ENCODE peak calls at places on chromosomes 11 and 22, in six cellular contexts. S is stimulated activated CD8-positive, alpha-beta memory T cell treated with anti-CD3 and anti-CD28 coated beads, Interleukin-2, amount 100 ng/mL, for 48 hours; M is activated T-helper 9 cell treated with anti-CD3 and anti-CD28 coated beads, Interleukin-2, amount 50 U/mL, for 16 hours; E is colonic mucosa; G is NCI-H345; W is germinal center. A is an unnamed sample.

GRCh38 chr22:38016182-38017078 is 32.1 kb upstream of the SOX10 start:
- DNase-seq in G (no peak), E (peak), W (no peak), M (no peak), S (no peak), A (no peak)

GRCh38 chr11:64516226-64516625 is 74.8 kb upstream of the SLC22A12 start:
- DNase-seq in E (peak), G (no peak), S (no peak), M (no peak), W (no peak), A (no peak)

GRCh38 chr22:41491379-41492100 is 22.6 kb downstream of the ACO2 start:
- DNase-seq in S (no peak), G (no peak), M (no peak), E (no peak), W (no peak), A (peak)

GRCh38 chr11:69337211-69337721 is 43.3 kb downstream of the MYEOV start:
- DNase-seq in W (peak), G (peak), M (peak), S (peak), E (peak), A (no peak)

GRCh38 chr11:84247129-84247528 is 961.0 kb upstream of the CCDC90B start:
- DNase-seq in E (no peak), W (no peak), G (no peak), M (no peak), S (no peak), A (no peak)

GRCh38 chr11:61065955-61066638 is 36.2 kb upstream of the CD5 start:
- DNase-seq in W (no peak), M (no peak), G (no peak), S (peak), E (no peak), A (no peak)

GRCh38 chr22:39003165-39003638 is 10.9 kb upstream of the APOBEC3C start:
- DNase-seq in S (peak), E (peak), M (peak), W (peak), G (no peak), A (peak)

GRCh38 chr11:45654741-45655283 is 10.6 kb downstream of the CHST1 start:
- DNase-seq in S (no peak), E (no peak), G (no peak), W (no peak), M (no peak), A (no peak)

GRCh38 chr22:25281675-25282345 is 62.4 kb downstream of the CRYBB2 start:
- DNase-seq in G (no peak), S (no peak), W (no peak), M (no peak), E (no peak), A (no peak)

A was measured in uterus.